ENCODE peak calls at places on chromosomes 11 and 22, in seven cellular contexts. T, V, A, J, D, N and E are unnamed samples.

GRCh38 chr22:49525366-49525765 is 302.3 kb downstream of the BRD1 start:
- DNase-seq in T (no peak), V (no peak), A (no peak), J (no peak), D (no peak), N (no peak), E (no peak)

GRCh38 chr11:112229746-112230433 is 3.7 kb downstream of the PTS start:
- DNase-seq in T (no peak), V (peak), A (no peak), J (no peak), D (no peak), N (peak), E (no peak)

GRCh38 chr22:30079952-30080533 is at the start of gene HORMAD2:
- DNase-seq in T (no peak), V (peak), A (no peak), J (no peak), D (no peak), N (peak), E (no peak)

GRCh38 chr11:96426356-96427103 is 36.7 kb downstream of the JRKL start:
- DNase-seq in T (peak), V (peak), A (no peak), J (no peak), D (no peak), N (peak), E (peak)

GRCh38 chr11:11552688-11553087 is 69.1 kb downstream of the GALNT18 start:
- DNase-seq in T (no peak), V (no peak), A (no peak), J (no peak), D (no peak), N (no peak), E (no peak)

GRCh38 chr11:33685061-33685460 is 15.6 kb downstream of the C11orf91 start:
- DNase-seq in T (no peak), V (peak), A (no peak), J (no peak), D (no peak), N (no peak), E (no peak)

GRCh38 chr11:83456075-83456474 is 169.9 kb upstream of the CCDC90B start:
- DNase-seq in T (no peak), V (no peak), A (no peak), J (no peak), D (no peak), N (no peak), E (no peak)

GRCh38 chr11:3709977-3710376 is 38.8 kb upstream of the CHRNA10 start:
- DNase-seq in T (no peak), V (peak), A (no peak), J (no peak), D (no peak), N (peak), E (no peak)

GRCh38 chr11:115321602-115322289 is 182.5 kb downstream of the CADM1 start:
- DNase-seq in T (no peak), V (peak), A (no peak), J (no peak), D (no peak), N (peak), E (no peak)

GRCh38 chr11:19511413-19512183 is 201.0 kb upstream of the NAV2 start:
- DNase-seq in T (no peak), V (no peak), A (no peak), J (peak), D (peak), N (peak), E (no peak)

GRCh38 chr22:31616315-31616980 is 45.6 kb downstream of the PISD start:
- DNase-seq in T (no peak), V (no peak), A (no peak), J (no peak), D (no peak), N (no peak), E (no peak)

GRCh38 chr22:37162221-37163095 is 12.7 kb upstream of the IL2RB start:
- DNase-seq in T (no peak), V (no peak), A (no peak), J (no peak), D (no peak), N (peak), E (no peak)

GRCh38 chr22:25365491-25366261 is 146.2 kb downstream of the CRYBB2 start:
- DNase-seq in T (no peak), V (peak), A (no peak), J (no peak), D (peak), N (no peak), E (no peak)

GRCh38 chr11:4125141-4125540 is 30.5 kb downstream of the RRM1 start:
- DNase-seq in T (no peak), V (peak), A (no peak), J (no peak), D (no peak), N (peak), E (no peak)

GRCh38 chr22:37742374-37743092 is 45.7 kb downstream of the TRIOBP start:
- DNase-seq in T (no peak), V (peak), A (no peak), J (no peak), D (peak), N (peak), E (no peak)

GRCh38 chr11:105553015-105553414 is 56.9 kb upstream of the GRIA4 start:
- DNase-seq in T (no peak), V (no peak), A (no peak), J (no peak), D (no peak), N (peak), E (no peak)

GRCh38 chr11:93817426-93818348 is 32.7 kb downstream of the VSTM5 start:
- DNase-seq in T (no peak), V (peak), A (no peak), J (no peak), D (no peak), N (no peak), E (no peak)

GRCh38 chr11:83676061-83676460 is 389.9 kb upstream of the CCDC90B start:
- DNase-seq in T (no peak), V (no peak), A (no peak), J (no peak), D (no peak), N (no peak), E (no peak)

GRCh38 chr11:69057801-69058200 is 9.1 kb downstream of the TPCN2 start:
- DNase-seq in T (no peak), V (no peak), A (no peak), J (no peak), D (no peak), N (no peak), E (no peak)

GRCh38 chr22:26599505-26599904 is 9.6 kb upstream of the TPST2 start:
- DNase-seq in T (no peak), V (no peak), A (no peak), J (no peak), D (no peak), N (no peak), E (no peak)

GRCh38 chr22:35324067-35324466 is 24.4 kb downstream of the TOM1 start:
- DNase-seq in T (no peak), V (no peak), A (no peak), J (no peak), D (no peak), N (no peak), E (no peak)

GRCh38 chr11:40149721-40150120 is 1309.7 kb downstream of the LRRC4C start:
- DNase-seq in T (no peak), V (no peak), A (no peak), J (no peak), D (no peak), N (no peak), E (no peak)

GRCh38 chr11:131409307-131409706 is 38.9 kb downstream of the NTM start:
- DNase-seq in T (no peak), V (no peak), A (no peak), J (no peak), D (no peak), N (no peak), E (no peak)

GRCh38 chr22:44648821-44649566 is 53.0 kb upstream of the PRR5 start:
- DNase-seq in T (no peak), V (peak), A (no peak), J (no peak), D (no peak), N (peak), E (no peak)

GRCh38 chr22:35380013-35380412 is 883 bp upstream of the HMOX1 start:
- DNase-seq in T (no peak), V (no peak), A (no peak), J (no peak), D (no peak), N (no peak), E (no peak)

GRCh38 chr11:68798221-68798813 is 43.4 kb downstream of the CPT1A start:
- DNase-seq in T (peak), V (peak), A (no peak), J (no peak), D (no peak), N (peak), E (no peak)

GRCh38 chr11:77202941-77203900 is 75.2 kb downstream of the MYO7A start:
- DNase-seq in T (no peak), V (no peak), A (no peak), J (peak), D (peak), N (no peak), E (no peak)

GRCh38 chr11:86551286-86551685 is 121.1 kb downstream of the ME3 start:
- DNase-seq in T (no peak), V (peak), A (no peak), J (peak), D (no peak), N (peak), E (no peak)

GRCh38 chr11:132024587-132025295 is 654.3 kb downstream of the NTM start:
- DNase-seq in T (no peak), V (peak), A (no peak), J (no peak), D (no peak), N (peak), E (no peak)

GRCh38 chr11:19951558-19952083 is 208.7 kb downstream of the DBX1 start:
- DNase-seq in T (peak), V (peak), A (peak), J (no peak), D (no peak), N (peak), E (peak)

GRCh38 chr22:17318817-17319216 is 50.4 kb upstream of the CECR2 start:
- DNase-seq in T (no peak), V (no peak), A (no peak), J (no peak), D (no peak), N (no peak), E (no peak)

GRCh38 chr11:67289226-67289650 is at the start of gene ANKRD13D:
- DNase-seq in T (no peak), V (no peak), A (peak), J (no peak), D (peak), N (no peak), E (no peak)

GRCh38 chr22:50729391-50730012 is 8.5 kb upstream of the ACR start:
- DNase-seq in T (peak), V (no peak), A (no peak), J (no peak), D (no peak), N (no peak), E (no peak)
- H3K4me3 ChIP-seq in T (no peak), V (no peak), A (no peak), J (no peak), D (no peak), N (no peak), E (no peak)

GRCh38 chr11:1459219-1459575 is 27.4 kb downstream of the MOB2 start:
- DNase-seq in T (no peak), V (no peak), A (no peak), J (no peak), D (no peak), N (no peak), E (no peak)

GRCh38 chr11:1461806-1462455 is 24.6 kb downstream of the MOB2 start:
- DNase-seq in T (no peak), V (no peak), A (no peak), J (no peak), D (no peak), N (no peak), E (no peak)

GRCh38 chr11:1459739-1460395 is 26.7 kb downstream of the MOB2 start:
- DNase-seq in T (no peak), V (no peak), A (no peak), J (no peak), D (no peak), N (no peak), E (no peak)

GRCh38 chr11:1460994-1461805 is 25.4 kb downstream of the MOB2 start:
- DNase-seq in T (no peak), V (no peak), A (no peak), J (no peak), D (no peak), N (no peak), E (no peak)

GRCh38 chr11:1460396-1460795 is 26.2 kb downstream of the MOB2 start:
- DNase-seq in T (no peak), V (no peak), A (no peak), J (peak), D (peak), N (peak), E (no peak)
- H3K4me3 ChIP-seq in T (no peak), V (no peak), A (no peak), J (peak), D (peak), N (no peak), E (no peak)

GRCh38 chr11:2257023-2257700 is 13.2 kb downstream of the ASCL2 start:
- DNase-seq in T (no peak), V (no peak), A (no peak), J (peak), D (peak), N (no peak), E (no peak)
- H3K4me3 ChIP-seq in T (no peak), V (no peak), A (no peak), J (no peak), D (no peak), N (no peak), E (no peak)

GRCh38 chr11:113395782-113396336 is 8.3 kb downstream of the ANKK1 start:
- DNase-seq in T (no peak), V (no peak), A (no peak), J (peak), D (no peak), N (no peak), E (no peak)

GRCh38 chr11:113393501-113393985 is 6.0 kb downstream of the ANKK1 start:
- DNase-seq in T (no peak), V (no peak), A (no peak), J (peak), D (no peak), N (no peak), E (no peak)

GRCh38 chr11:113396693-113397092 is 9.1 kb downstream of the ANKK1 start:
- DNase-seq in T (no peak), V (no peak), A (no peak), J (no peak), D (no peak), N (no peak), E (no peak)

GRCh38 chr11:113397212-113397611 is 9.6 kb downstream of the ANKK1 start:
- DNase-seq in T (no peak), V (no peak), A (no peak), J (peak), D (no peak), N (no peak), E (no peak)

DNA sequence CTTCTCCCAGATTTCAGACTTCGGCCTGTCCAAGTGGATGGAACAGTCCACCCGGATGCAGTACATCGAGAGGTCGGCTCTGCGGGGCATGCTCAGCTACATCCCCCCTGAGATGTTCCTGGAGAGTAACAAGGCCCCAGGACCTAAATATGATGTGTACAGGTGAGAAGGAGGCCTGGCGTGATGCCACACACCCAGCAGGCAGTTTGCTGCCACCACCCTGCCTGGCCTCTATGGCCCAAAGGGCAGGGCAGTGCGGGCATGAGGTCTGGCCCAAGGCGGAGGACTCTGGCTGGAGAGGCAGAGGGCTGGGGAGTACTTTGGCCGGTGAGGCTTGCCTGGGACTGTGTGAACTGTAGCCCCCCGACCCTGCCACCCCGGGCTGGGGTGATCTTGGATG is 7.3 kb downstream of the ANKK1 start:
- DNase-seq in T (no peak), V (no peak), A (no peak), J (no peak), D (no peak), N (no peak), E (no peak)
- H3K4me3 ChIP-seq in T (no peak), V (no peak), A (no peak), J (no peak), D (no peak), N (no peak), E (no peak)

DNA sequence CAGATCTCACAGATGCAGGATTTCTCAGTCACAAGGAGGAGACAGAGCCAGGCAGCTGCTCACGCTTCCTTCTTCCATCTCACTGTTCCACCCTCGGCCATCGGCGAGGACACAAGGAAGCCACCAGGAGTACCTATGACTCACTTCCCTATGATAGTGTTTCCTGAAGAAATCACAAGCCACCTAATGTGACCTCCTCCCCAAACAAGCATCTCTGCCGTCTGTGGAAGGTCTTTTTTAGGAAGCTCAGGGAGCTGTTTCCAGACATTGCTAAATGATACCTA is 672.7 kb downstream of the TBC1D22A start:
- DNase-seq in T (no peak), V (no peak), A (no peak), J (no peak), D (no peak), N (no peak), E (no peak)
- H3K4me3 ChIP-seq in T (no peak), V (no peak), A (no peak), J (no peak), D (no peak), N (no peak), E (no peak)

GRCh38 chr11:101254037-101254436 is 124.4 kb upstream of the PGR start:
- DNase-seq in T (no peak), V (no peak), A (no peak), J (no peak), D (no peak), N (no peak), E (no peak)
- H3K4me3 ChIP-seq in T (no peak), V (no peak), A (no peak), J (no peak), D (no peak), N (no peak), E (no peak)